ENCODE peak calls at places on chromosome 5, in four cellular contexts. W is RWPE1, Y is endothelial cell, H is cardiac fibroblast. R is an unnamed sample.

GRCh38 chr5:61624966-61625681 is 293.1 kb downstream of the ZSWIM6 start:
- DNase-seq in Y (no peak), W (no peak), H (no peak), R (no peak)

GRCh38 chr5:14580037-14581034 is 1.3 kb upstream of the OTULINL start:
- DNase-seq in H (peak; percentile 22), Y (no peak), W (no peak), R (no peak)

GRCh38 chr5:15116996-15117395 is 245.4 kb upstream of the ANKH start:
- DNase-seq in Y (no peak), H (no peak), W (no peak), R (no peak)

GRCh38 chr5:74127377-74128338 is 501.7 kb downstream of the ARHGEF28 start:
- DNase-seq in Y (peak; percentile 69), W (peak; percentile 69), H (peak; percentile 26), R (peak; percentile 52)

GRCh38 chr5:31987985-31988710 is 186.0 kb downstream of the GOLPH3 start:
- DNase-seq in H (peak; percentile 86), Y (no peak), W (peak; percentile 92), R (no peak)

GRCh38 chr5:54942064-54942778 is 43.2 kb downstream of the ESM1 start:
- DNase-seq in Y (no peak), W (no peak), H (peak; percentile 16), R (no peak)

GRCh38 chr5:116340799-116341198 is 233.8 kb downstream of the SEMA6A start:
- DNase-seq in Y (no peak), W (no peak), H (no peak), R (no peak)

GRCh38 chr5:180090098-180090768 is 18.7 kb upstream of the RNF130 start:
- DNase-seq in H (peak; percentile 82), W (peak; percentile 49), Y (peak; percentile 92), R (peak; percentile 88)

GRCh38 chr5:33257807-33258491 is 182.8 kb upstream of the TARS1 start:
- DNase-seq in W (peak; percentile 56), Y (no peak), H (peak; percentile 76), R (no peak)
- TF ChIP-seq CTCF in W (peak; percentile 27), Y (no peak), H (no peak), R (no peak)

DNA sequence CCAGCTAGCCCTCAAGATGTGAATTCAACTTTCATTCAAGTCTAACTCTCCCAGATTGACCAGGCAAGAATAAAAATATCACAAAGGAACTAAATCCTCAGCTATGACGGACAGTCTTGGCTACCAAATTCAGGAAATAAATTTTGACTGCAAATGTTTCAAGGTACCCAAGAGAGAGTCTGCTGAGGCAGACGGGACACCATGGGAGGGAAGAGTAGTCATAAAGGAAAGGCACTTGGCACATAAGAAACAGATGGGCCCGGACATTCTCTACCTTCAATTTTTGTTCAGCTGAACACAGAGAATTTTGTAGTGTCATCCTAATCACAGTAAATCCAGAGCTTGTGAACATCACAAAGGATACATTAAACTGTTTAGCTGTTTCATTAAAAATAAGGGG is 390.0 kb downstream of the DTWD2 start:
- DNase-seq in Y (no peak), H (no peak), W (no peak), R (no peak)
- TF ChIP-seq CTCF in Y (no peak), H (no peak), W (no peak), R (no peak)

DNA sequence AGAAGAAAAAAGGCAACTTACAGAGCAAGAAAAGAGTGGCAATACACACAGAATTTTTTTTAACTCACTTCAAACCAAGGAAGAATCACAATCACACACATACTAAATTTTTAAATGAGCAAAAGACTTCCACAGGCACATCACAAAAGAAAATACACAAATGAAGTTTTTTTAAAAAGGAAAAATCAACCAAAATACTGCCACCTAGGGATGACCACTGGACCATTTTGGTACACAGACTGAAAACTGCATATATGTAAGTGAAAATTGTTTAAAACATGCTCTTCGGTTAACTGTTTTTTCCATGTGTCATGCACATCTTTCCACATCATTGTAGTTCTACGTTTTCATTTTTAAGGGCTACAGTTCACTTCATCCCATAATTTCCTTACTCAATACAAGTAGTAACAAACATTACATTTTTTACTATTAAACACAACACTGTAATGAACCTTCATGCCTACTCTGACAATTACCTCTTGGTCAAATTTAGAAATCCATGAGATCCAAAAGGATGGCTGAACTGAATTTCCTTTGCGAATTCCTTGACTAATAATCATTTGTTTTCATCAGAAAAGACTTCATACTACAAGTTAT is 79.0 kb downstream of the FBXW11 start:
- DNase-seq in W (no peak), H (no peak), Y (no peak), R (no peak)
- TF ChIP-seq CTCF in W (peak; percentile 23), H (peak; percentile 52), Y (peak; percentile 76), R (peak; percentile 54)

DNA sequence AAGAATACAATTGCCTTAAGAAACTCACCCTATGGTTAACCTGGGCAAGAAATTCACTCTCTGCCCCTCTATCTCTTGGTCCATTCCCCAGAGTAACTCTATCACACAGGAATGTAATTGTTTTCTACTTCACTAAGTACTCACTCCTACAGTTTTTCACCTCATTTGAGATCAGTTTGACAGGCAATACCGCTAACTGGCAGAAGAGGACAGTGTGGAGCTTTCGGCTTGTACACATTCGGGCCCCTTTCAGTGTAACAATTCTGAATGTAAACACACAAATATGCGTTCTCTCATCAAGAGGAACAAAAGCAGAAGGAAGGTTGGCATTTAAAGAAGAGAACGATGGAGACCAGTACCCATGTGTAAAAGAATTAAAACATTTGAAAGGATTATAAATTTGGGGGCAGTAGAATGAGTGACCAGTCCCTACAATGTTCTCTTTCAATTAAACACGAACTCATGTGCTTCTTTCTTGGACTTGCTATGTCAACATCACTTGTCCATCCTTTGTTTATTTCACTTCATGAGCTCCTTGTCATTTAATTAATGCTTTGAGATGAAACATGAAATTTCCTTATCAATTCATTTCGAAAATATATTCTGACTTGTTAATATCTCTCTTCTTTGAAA is 188.5 kb upstream of the GRAMD2B start:
- DNase-seq in W (peak; percentile 29), H (peak; percentile 32), Y (peak; percentile 45), R (peak; percentile 54)
- TF ChIP-seq CTCF in W (peak; percentile 70), H (peak; percentile 87), Y (peak; percentile 71), R (peak; percentile 59)